ENCODE peak calls at places on chromosomes 6 and 20, in ten cellular contexts. Z, Q, N, V, G, L, H, E, F and X are unnamed samples.

GRCh38 chr6:20409427-20409971 is 7.8 kb downstream of the E2F3 start:
- DNase-seq in Z (no peak), Q (no peak), N (peak; percentile 47), V (no peak), G (no peak), L (no peak), H (no peak), E (no peak), F (no peak), X (no peak)

GRCh38 chr20:58618694-58619540 is 32.2 kb upstream of the STX16 start:
- DNase-seq in Z (no peak), Q (no peak), N (no peak), V (no peak), G (peak; percentile 51), L (no peak), H (peak; percentile 27), E (no peak), F (no peak), X (peak; percentile 27)

GRCh38 chr20:62906209-62906608 is 20.1 kb downstream of the DIDO1 start:
- DNase-seq in Z (no peak), Q (no peak), N (no peak), V (no peak), G (no peak), L (peak; percentile 37), H (no peak), E (no peak), F (no peak), X (no peak)

GRCh38 chr6:170043881-170044790 is 246.7 kb downstream of the DLL1 start:
- DNase-seq in Z (no peak), Q (no peak), N (no peak), V (no peak), G (no peak), L (no peak), H (no peak), E (no peak), F (no peak), X (no peak)

GRCh38 chr6:76135481-76135880 is 63.0 kb upstream of the IMPG1 start:
- DNase-seq in Z (no peak), Q (no peak), N (no peak), V (no peak), G (no peak), L (no peak), H (no peak), E (no peak), F (no peak), X (no peak)

GRCh38 chr6:149974825-149975224 is 11.1 kb downstream of the ULBP1 start:
- DNase-seq in Z (no peak), Q (no peak), N (no peak), V (no peak), G (no peak), L (no peak), H (peak; percentile 26), E (no peak), F (no peak), X (no peak)

GRCh38 chr20:19729672-19730071 is 28.4 kb upstream of the RIN2 start:
- DNase-seq in Z (no peak), Q (no peak), N (no peak), V (no peak), G (no peak), L (no peak), H (no peak), E (no peak), F (no peak), X (no peak)

GRCh38 chr6:169564453-169565240 is 137.2 kb downstream of the WDR27 start:
- DNase-seq in Z (no peak), Q (no peak), N (no peak), V (no peak), G (no peak), L (no peak), H (no peak), E (no peak), F (no peak), X (no peak)

GRCh38 chr6:10415593-10416480 is 963 bp upstream of the TFAP2A start:
- DNase-seq in Z (no peak), Q (no peak), N (no peak), V (no peak), G (no peak), L (no peak), H (no peak), E (no peak), F (no peak), X (no peak)
- H3K4me3 ChIP-seq in Z (no peak overlapping the region), Q (peak overlapping the region; percentile 52), N (no peak overlapping the region), V (no peak overlapping the region), G (no peak overlapping the region), L (no peak overlapping the region), H (peak overlapping the region; percentile 57), E (peak overlapping the region; percentile 78), F (peak overlapping the region; percentile 64), X (no peak overlapping the region)

GRCh38 chr6:107132330-107132954 is 17.1 kb upstream of the BEND3 start:
- DNase-seq in Z (no peak), Q (peak; percentile 33), N (peak; percentile 71), V (peak; percentile 42), G (no peak), L (no peak), H (peak; percentile 37), E (no peak), F (peak; percentile 19), X (no peak)

GRCh38 chr6:107125771-107126170 is 10.5 kb upstream of the BEND3 start:
- DNase-seq in Z (no peak), Q (no peak), N (no peak), V (no peak), G (no peak), L (no peak), H (no peak), E (no peak), F (no peak), X (no peak)

GRCh38 chr6:107128577-107128976 is 13.3 kb upstream of the BEND3 start:
- DNase-seq in Z (no peak), Q (no peak), N (no peak), V (no peak), G (no peak), L (no peak), H (no peak), E (no peak), F (no peak), X (no peak)

GRCh38 chr6:107128175-107128574 is 12.9 kb upstream of the BEND3 start:
- DNase-seq in Z (no peak), Q (no peak), N (no peak), V (no peak), G (no peak), L (no peak), H (no peak), E (no peak), F (no peak), X (no peak)

GRCh38 chr6:107129370-107129925 is 14.1 kb upstream of the BEND3 start:
- DNase-seq in Z (no peak), Q (no peak), N (peak; percentile 42), V (no peak), G (no peak), L (no peak), H (no peak), E (no peak), F (no peak), X (no peak)
- H3K27ac ChIP-seq in Z (no peak overlapping the region), Q (no peak overlapping the region), N (peak overlapping the region; percentile 25), V (no peak overlapping the region), G (no peak overlapping the region), L (no peak overlapping the region), H (no peak overlapping the region), E (no peak overlapping the region), F (no peak overlapping the region), X (no peak overlapping the region)

DNA sequence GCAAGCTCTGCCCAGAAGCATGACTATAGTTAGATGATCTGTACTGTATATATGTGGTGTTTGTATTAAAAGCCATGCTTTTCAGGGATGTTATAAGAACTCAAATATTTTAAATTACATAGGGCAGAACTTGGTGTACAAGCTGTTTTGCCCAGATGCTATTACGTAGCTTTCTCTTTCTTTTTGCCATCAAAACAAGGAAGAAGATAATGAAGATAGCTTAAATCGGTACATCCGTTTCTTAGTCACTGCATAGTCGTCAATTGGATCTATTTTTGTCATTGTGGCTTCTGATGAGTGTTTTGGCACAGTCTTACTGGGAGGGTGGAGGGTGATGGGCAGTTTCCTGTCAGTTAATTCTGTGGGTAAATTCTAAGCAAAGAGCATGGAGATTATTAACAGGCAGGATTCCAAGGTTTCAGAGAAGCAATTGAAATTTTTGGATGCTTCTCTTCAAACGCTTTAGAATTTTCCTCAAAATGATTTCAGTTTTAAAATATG is 649.1 kb upstream of the GJE1 start:
- DNase-seq in Z (no peak), Q (peak; percentile 51), N (peak; percentile 93), V (no peak), G (peak; percentile 23), L (peak; percentile 75), H (no peak), E (no peak), F (no peak), X (no peak)
- H3K4me3 ChIP-seq in Z (no peak overlapping the region), Q (peak overlapping the region; percentile 20), N (peak overlapping the region; percentile 59), V (peak overlapping the region; percentile 16), G (peak overlapping the region; percentile 29), L (peak overlapping the region; percentile 60), H (no peak overlapping the region), E (no peak overlapping the region), F (no peak overlapping the region), X (no peak overlapping the region)

GRCh38 chr6:40719671-40720374 is 132.7 kb upstream of the LRFN2 start:
- DNase-seq in Z (no peak), Q (no peak), N (peak; percentile 65), V (no peak), G (peak; percentile 24), L (no peak), H (peak; percentile 49), E (no peak), F (no peak), X (no peak)

GRCh38 chr6:40722081-40722480 is 134.9 kb upstream of the LRFN2 start:
- DNase-seq in Z (no peak), Q (no peak), N (no peak), V (no peak), G (no peak), L (no peak), H (peak; percentile 18), E (no peak), F (no peak), X (no peak)

GRCh38 chr6:40722553-40723258 is 135.5 kb upstream of the LRFN2 start:
- DNase-seq in Z (no peak), Q (no peak), N (no peak), V (no peak), G (no peak), L (no peak), H (no peak), E (no peak), F (no peak), X (no peak)

GRCh38 chr6:40720375-40720748 is 133.2 kb upstream of the LRFN2 start:
- DNase-seq in Z (no peak), Q (no peak), N (no peak), V (no peak), G (no peak), L (no peak), H (no peak), E (no peak), F (no peak), X (no peak)

DNA sequence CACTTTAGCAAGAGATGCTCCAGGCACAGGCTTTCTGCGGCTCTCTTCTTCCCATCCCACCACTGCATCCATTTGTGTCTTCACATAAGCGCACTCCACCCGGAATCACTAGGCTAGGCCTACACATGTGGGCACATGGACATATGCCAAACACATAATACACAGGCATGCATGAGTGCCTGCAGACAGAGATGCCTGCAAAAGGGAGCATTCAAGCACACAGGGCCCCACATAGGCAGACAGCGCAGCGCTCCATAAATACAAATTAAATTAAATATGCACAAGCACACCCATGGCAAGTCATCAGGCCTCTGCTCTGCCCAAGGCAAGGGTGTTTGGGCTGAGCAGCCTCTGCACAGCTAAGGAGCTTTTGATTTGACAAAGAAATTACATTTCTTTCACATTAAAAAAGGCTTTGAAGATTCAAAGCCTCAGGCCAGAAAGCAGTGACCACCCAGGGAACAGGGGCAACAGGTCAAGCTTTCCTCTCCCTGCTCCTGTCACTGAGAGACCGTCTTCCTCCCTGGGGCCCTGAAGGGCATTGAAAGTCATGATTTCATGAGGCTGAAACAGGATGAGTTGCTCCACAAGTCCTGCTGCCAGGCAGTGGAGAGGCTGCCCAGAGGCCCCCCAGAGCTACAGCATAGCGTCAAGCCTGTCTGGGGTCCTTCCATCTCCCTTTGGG is 134.2 kb upstream of the LRFN2 start:
- DNase-seq in Z (no peak), Q (no peak), N (no peak), V (no peak), G (no peak), L (no peak), H (peak; percentile 26), E (no peak), F (no peak), X (no peak)
- H3K27ac ChIP-seq in Z (no peak overlapping the region), Q (no peak overlapping the region), N (no peak overlapping the region), V (no peak overlapping the region), G (no peak overlapping the region), L (no peak overlapping the region), H (no peak overlapping the region), E (no peak overlapping the region), F (no peak overlapping the region), X (no peak overlapping the region)